ENCODE peak calls at places on chromosome 22, in four cellular contexts. One of them, this sample, is unnamed.
A peak's percentile ranks its signal among the peaks of the same experiment; 100 is the strongest.

GRCh38 chr22:33400891-33401290 is 342.7 kb upstream of the SYN3 start:
- DNase-seq in IMR-90: no peak
- DNase-seq in CD8-positive, alpha-beta T cell: no peak
- DNase-seq in kidney: no peak
- DNase-seq in this sample: no peak

GRCh38 chr22:19871023-19871844 is 16.6 kb upstream of the GNB1L start:
- DNase-seq in IMR-90: no peak
- DNase-seq in CD8-positive, alpha-beta T cell: no peak
- DNase-seq in kidney: peak; percentile 64
- DNase-seq in this sample: no peak

GRCh38 chr22:21041937-21042336 is 3.8 kb upstream of the LRRC74B start:
- DNase-seq in IMR-90: peak; percentile 76
- DNase-seq in CD8-positive, alpha-beta T cell: no peak
- DNase-seq in kidney: no peak
- DNase-seq in this sample: no peak

GRCh38 chr22:44452531-44453420 is 45.3 kb downstream of the RTL6 start:
- DNase-seq in IMR-90: no peak
- DNase-seq in CD8-positive, alpha-beta T cell: no peak
- DNase-seq in kidney: peak; percentile 8
- DNase-seq in this sample: no peak

GRCh38 chr22:21567456-21568206 is at the start of gene UBE2L3:
- DNase-seq in IMR-90: peak; percentile 74
- DNase-seq in CD8-positive, alpha-beta T cell: peak; percentile 70
- DNase-seq in kidney: peak; percentile 93
- DNase-seq in this sample: peak; percentile 87

GRCh38 chr22:20406686-20407408 is 12.9 kb downstream of the ZNF74 start:
- DNase-seq in IMR-90: no peak
- DNase-seq in CD8-positive, alpha-beta T cell: no peak
- DNase-seq in kidney: no peak
- DNase-seq in this sample: no peak

GRCh38 chr22:48081281-48081680 is 1318.8 kb downstream of the TBC1D22A start:
- DNase-seq in IMR-90: no peak
- DNase-seq in CD8-positive, alpha-beta T cell: no peak
- DNase-seq in kidney: no peak
- DNase-seq in this sample: no peak

GRCh38 chr22:50488886-50489285 is 2.2 kb downstream of the MIOX start:
- DNase-seq in IMR-90: no peak
- DNase-seq in CD8-positive, alpha-beta T cell: no peak
- DNase-seq in kidney: no peak
- DNase-seq in this sample: no peak

GRCh38 chr22:22069450-22070370 is 87.1 kb upstream of the TOP3B start:
- DNase-seq in IMR-90: no peak
- DNase-seq in CD8-positive, alpha-beta T cell: no peak
- DNase-seq in kidney: no peak
- DNase-seq in this sample: no peak

GRCh38 chr22:17861909-17862308 is 87.6 kb upstream of the BID start:
- DNase-seq in IMR-90: no peak
- DNase-seq in CD8-positive, alpha-beta T cell: no peak
- DNase-seq in kidney: no peak
- DNase-seq in this sample: no peak

GRCh38 chr22:47625013-47625385 is 862.5 kb downstream of the TBC1D22A start:
- DNase-seq in IMR-90: no peak
- DNase-seq in CD8-positive, alpha-beta T cell: no peak
- DNase-seq in kidney: peak; percentile 58
- DNase-seq in this sample: no peak

GRCh38 chr22:42788466-42788865 is 67.8 kb upstream of the A4GALT start:
- DNase-seq in IMR-90: no peak
- DNase-seq in CD8-positive, alpha-beta T cell: no peak
- DNase-seq in kidney: no peak
- DNase-seq in this sample: no peak

GRCh38 chr22:44325718-44326548 is 13.2 kb upstream of the SHISAL1 start:
- DNase-seq in IMR-90: peak; percentile 64
- DNase-seq in CD8-positive, alpha-beta T cell: no peak
- DNase-seq in kidney: no peak
- DNase-seq in this sample: no peak

GRCh38 chr22:43996170-43996980 is 27.7 kb upstream of the PARVB start:
- DNase-seq in IMR-90: no peak
- DNase-seq in CD8-positive, alpha-beta T cell: peak; percentile 62
- DNase-seq in kidney: peak; percentile 86
- DNase-seq in this sample: no peak

GRCh38 chr22:47808886-47809620 is 1046.6 kb downstream of the TBC1D22A start:
- DNase-seq in IMR-90: no peak
- DNase-seq in CD8-positive, alpha-beta T cell: no peak
- DNase-seq in kidney: no peak
- DNase-seq in this sample: no peak

GRCh38 chr22:17785185-17786184 is 11.2 kb upstream of the BID start:
- DNase-seq in IMR-90: no peak
- DNase-seq in CD8-positive, alpha-beta T cell: peak; percentile 55
- DNase-seq in kidney: no peak
- DNase-seq in this sample: peak; percentile 39

GRCh38 chr22:41825376-41825775 is 7.5 kb upstream of the SREBF2 start:
- DNase-seq in IMR-90: peak; percentile 42
- DNase-seq in CD8-positive, alpha-beta T cell: no peak
- DNase-seq in kidney: no peak
- DNase-seq in this sample: no peak

GRCh38 chr22:42303304-42304020 is 33.0 kb upstream of the TCF20 start:
- DNase-seq in IMR-90: no peak
- DNase-seq in CD8-positive, alpha-beta T cell: no peak
- DNase-seq in kidney: no peak
- DNase-seq in this sample: no peak

GRCh38 chr22:42416671-42417230 is 15.5 kb downstream of the NFAM1 start:
- DNase-seq in IMR-90: no peak
- DNase-seq in CD8-positive, alpha-beta T cell: no peak
- DNase-seq in kidney: peak; percentile 61
- DNase-seq in this sample: no peak

GRCh38 chr22:49930596-49931412 is 12.4 kb downstream of the CRELD2 start:
- DNase-seq in IMR-90: peak; percentile 66
- DNase-seq in CD8-positive, alpha-beta T cell: no peak
- DNase-seq in kidney: peak; percentile 83
- DNase-seq in this sample: no peak

GRCh38 chr22:32746715-32747114 is 54.8 kb upstream of the TIMP3 start:
- DNase-seq in IMR-90: no peak
- DNase-seq in CD8-positive, alpha-beta T cell: no peak
- DNase-seq in kidney: no peak
- DNase-seq in this sample: no peak

GRCh38 chr22:22702159-22702873 is 57.9 kb downstream of the GGTLC2 start:
- DNase-seq in IMR-90: no peak
- DNase-seq in CD8-positive, alpha-beta T cell: no peak
- DNase-seq in kidney: no peak
- DNase-seq in this sample: no peak

GRCh38 chr22:20211409-20211996 is 56.6 kb downstream of the RTN4R start:
- DNase-seq in IMR-90: no peak
- DNase-seq in CD8-positive, alpha-beta T cell: no peak
- DNase-seq in kidney: no peak
- DNase-seq in this sample: no peak

GRCh38 chr22:24392218-24392931 is 35.0 kb upstream of the ADORA2A start:
- DNase-seq in IMR-90: no peak
- DNase-seq in CD8-positive, alpha-beta T cell: no peak
- DNase-seq in kidney: no peak
- DNase-seq in this sample: no peak

GRCh38 chr22:36369004-36369921 is 18.5 kb downstream of the MYH9 start:
- DNase-seq in IMR-90: peak; percentile 21
- DNase-seq in CD8-positive, alpha-beta T cell: no peak
- DNase-seq in kidney: no peak
- DNase-seq in this sample: no peak

GRCh38 chr22:35611200-35611890 is 5.8 kb downstream of the MB start:
- DNase-seq in IMR-90: no peak
- DNase-seq in CD8-positive, alpha-beta T cell: no peak
- DNase-seq in kidney: peak; percentile 37
- DNase-seq in this sample: no peak

GRCh38 chr22:47189056-47189916 is 426.8 kb downstream of the TBC1D22A start:
- DNase-seq in IMR-90: no peak
- DNase-seq in CD8-positive, alpha-beta T cell: no peak
- DNase-seq in kidney: peak; percentile 59
- DNase-seq in this sample: no peak

GRCh38 chr22:49136041-49136815 is 691.4 kb downstream of the BRD1 start:
- DNase-seq in IMR-90: no peak
- DNase-seq in CD8-positive, alpha-beta T cell: no peak
- DNase-seq in kidney: no peak
- DNase-seq in this sample: no peak

GRCh38 chr22:24090581-24090980 is 79.5 kb downstream of the CABIN1 start:
- DNase-seq in IMR-90: peak; percentile 16
- DNase-seq in CD8-positive, alpha-beta T cell: no peak
- DNase-seq in kidney: peak; percentile 15
- DNase-seq in this sample: no peak

GRCh38 chr22:50293441-50294318 is 13.8 kb downstream of the PLXNB2 start:
- DNase-seq in IMR-90: peak; percentile 60
- DNase-seq in CD8-positive, alpha-beta T cell: no peak
- DNase-seq in kidney: peak; percentile 95
- DNase-seq in this sample: peak; percentile 85

GRCh38 chr22:19065298-19065859 is 56.8 kb downstream of the DGCR2 start:
- DNase-seq in IMR-90: no peak
- DNase-seq in CD8-positive, alpha-beta T cell: no peak
- DNase-seq in kidney: no peak
- DNase-seq in this sample: no peak

GRCh38 chr22:35480143-35480542 is 60.5 kb upstream of the RASD2 start:
- DNase-seq in IMR-90: peak; percentile 16
- DNase-seq in CD8-positive, alpha-beta T cell: no peak
- DNase-seq in kidney: peak; percentile 90
- DNase-seq in this sample: no peak

GRCh38 chr22:45867118-45867905 is 109.7 kb downstream of the WNT7B start:
- DNase-seq in IMR-90: no peak
- DNase-seq in CD8-positive, alpha-beta T cell: no peak
- DNase-seq in kidney: peak; percentile 73
- DNase-seq in this sample: peak; percentile 62
- TF ChIP-seq CTCF in IMR-90: peak; percentile 40
- TF ChIP-seq CTCF in CD8-positive, alpha-beta T cell: no peak
- TF ChIP-seq CTCF in kidney: peak; percentile 14
- TF ChIP-seq CTCF in this sample: no peak

GRCh38 chr22:38051900-38052862 is 5.0 kb upstream of the PICK1 start:
- DNase-seq in IMR-90: peak; percentile 65
- DNase-seq in CD8-positive, alpha-beta T cell: peak; percentile 73
- DNase-seq in kidney: peak; percentile 92
- DNase-seq in this sample: peak; percentile 83

GRCh38 chr22:38062782-38063181 is 5.6 kb downstream of the PICK1 start:
- DNase-seq in IMR-90: no peak
- DNase-seq in CD8-positive, alpha-beta T cell: no peak
- DNase-seq in kidney: no peak
- DNase-seq in this sample: no peak

GRCh38 chr22:38051261-38051660 is 5.9 kb upstream of the PICK1 start:
- DNase-seq in IMR-90: no peak
- DNase-seq in CD8-positive, alpha-beta T cell: no peak
- DNase-seq in kidney: no peak
- DNase-seq in this sample: no peak

DNA sequence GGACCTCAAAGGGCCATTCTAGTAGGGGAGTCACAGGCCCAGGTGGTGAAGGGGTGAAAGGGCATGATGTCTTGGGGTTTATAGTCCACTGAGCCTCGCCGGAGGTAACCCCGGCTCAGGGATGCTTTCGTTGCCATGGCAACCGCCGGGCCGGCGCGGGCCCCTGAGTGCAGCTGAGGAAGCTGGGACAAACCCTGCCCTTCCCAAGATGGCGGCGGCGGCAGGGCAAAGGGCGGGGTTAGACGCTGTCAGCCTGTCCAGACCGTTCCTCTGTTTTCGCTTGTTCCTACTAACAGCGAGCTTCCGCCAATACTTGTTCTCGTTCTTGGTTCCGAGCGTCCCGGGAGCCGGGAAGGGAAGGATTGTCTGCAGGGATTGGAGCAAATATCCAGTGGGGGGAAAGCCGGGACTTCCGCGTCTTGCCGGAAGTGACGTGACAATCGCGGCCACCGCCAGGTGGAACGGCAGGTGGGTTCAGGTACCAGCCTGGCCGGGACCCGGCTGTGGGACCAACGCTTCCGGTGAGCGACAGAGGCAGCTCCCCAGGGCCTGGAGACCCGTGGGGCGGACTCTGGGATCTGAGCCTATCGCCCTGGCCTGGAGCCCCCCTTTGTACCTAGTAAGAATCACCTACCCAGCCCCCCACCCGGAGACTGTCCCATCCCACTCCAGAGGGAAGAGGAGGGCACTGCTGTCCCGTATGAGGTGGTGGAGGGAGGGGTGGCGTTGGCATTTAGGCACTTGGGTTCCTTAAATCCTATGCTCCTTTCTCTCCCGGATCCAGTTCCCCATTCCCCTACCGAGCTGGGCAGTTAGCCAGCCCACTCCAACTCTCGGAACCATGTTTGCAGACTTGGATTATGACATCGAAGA is at the start of gene PICK1:
- DNase-seq in IMR-90: peak; percentile 91
- DNase-seq in CD8-positive, alpha-beta T cell: peak; percentile 56
- DNase-seq in kidney: peak; percentile 96
- DNase-seq in this sample: peak; percentile 86
- TF ChIP-seq CTCF in IMR-90: no peak
- TF ChIP-seq CTCF in CD8-positive, alpha-beta T cell: no peak
- TF ChIP-seq CTCF in kidney: no peak
- TF ChIP-seq CTCF in this sample: no peak

DNA sequence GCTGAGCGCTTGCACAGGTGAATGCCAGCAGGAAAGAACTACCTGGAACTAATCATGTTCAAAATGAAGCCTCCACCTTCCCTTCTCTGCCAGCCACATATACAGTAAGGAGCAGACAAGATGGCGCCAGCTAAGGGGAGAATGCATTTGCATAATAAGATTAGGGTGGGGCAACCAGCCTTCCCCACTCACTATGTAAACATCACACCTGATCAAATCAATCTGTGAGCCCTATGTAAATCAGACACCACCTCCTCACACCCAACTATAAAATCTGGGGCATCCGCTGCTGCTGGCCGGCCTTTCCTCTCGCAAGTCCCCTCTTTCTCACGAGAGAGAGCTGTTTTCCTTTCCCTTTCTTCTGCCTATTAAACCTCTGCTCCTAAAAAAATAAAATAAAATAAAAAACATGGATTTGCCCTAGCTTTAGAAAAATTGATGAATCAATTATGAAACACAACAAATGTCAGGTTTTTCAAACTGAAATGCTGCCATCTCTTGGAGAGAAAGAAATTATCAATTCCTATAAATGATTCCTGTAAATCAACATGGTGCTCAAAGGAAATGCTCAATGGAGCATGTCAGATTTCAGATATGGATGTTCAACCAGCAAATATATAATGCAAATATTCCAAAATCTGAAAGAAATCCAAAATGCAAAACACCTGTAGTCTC is 108.9 kb downstream of the SGSM3 start:
- DNase-seq in IMR-90: no peak
- DNase-seq in CD8-positive, alpha-beta T cell: no peak
- DNase-seq in kidney: no peak
- DNase-seq in this sample: no peak
- TF ChIP-seq CTCF in IMR-90: no peak
- TF ChIP-seq CTCF in CD8-positive, alpha-beta T cell: no peak
- TF ChIP-seq CTCF in kidney: no peak
- TF ChIP-seq CTCF in this sample: no peak

GRCh38 chr22:40491990-40492631 is 121.7 kb downstream of the SGSM3 start:
- DNase-seq in IMR-90: peak; percentile 40
- DNase-seq in CD8-positive, alpha-beta T cell: no peak
- DNase-seq in kidney: no peak
- DNase-seq in this sample: no peak

GRCh38 chr22:40484906-40485660 is 114.7 kb downstream of the SGSM3 start:
- DNase-seq in IMR-90: peak; percentile 47
- DNase-seq in CD8-positive, alpha-beta T cell: no peak
- DNase-seq in kidney: no peak
- DNase-seq in this sample: peak; percentile 15

GRCh38 chr22:40485813-40486610 is 115.6 kb downstream of the SGSM3 start:
- DNase-seq in IMR-90: peak; percentile 60
- DNase-seq in CD8-positive, alpha-beta T cell: no peak
- DNase-seq in kidney: no peak
- DNase-seq in this sample: no peak

GRCh38 chr22:40486962-40487602 is 116.7 kb downstream of the SGSM3 start:
- DNase-seq in IMR-90: no peak
- DNase-seq in CD8-positive, alpha-beta T cell: no peak
- DNase-seq in kidney: no peak
- DNase-seq in this sample: no peak

GRCh38 chr22:40487663-40488249 is 117.4 kb downstream of the SGSM3 start:
- DNase-seq in IMR-90: peak; percentile 47
- DNase-seq in CD8-positive, alpha-beta T cell: no peak
- DNase-seq in kidney: no peak
- DNase-seq in this sample: no peak
- TF ChIP-seq CTCF in IMR-90: peak; percentile 69
- TF ChIP-seq CTCF in CD8-positive, alpha-beta T cell: peak; percentile 95
- TF ChIP-seq CTCF in kidney: peak; percentile 57
- TF ChIP-seq CTCF in this sample: peak; percentile 58